ENCODE peak calls at places on chromosomes 3 and 15, in six cellular contexts. One of them, this sample, is unnamed.

GRCh38 chr3:59658236-59658635 is 608.4 kb upstream of the CFAP20DC start:
- DNase-seq in NCI-H2171 treated with DMSO at 0.1 percent for 48 hours: no peak
- DNase-seq in AG09309: no peak
- DNase-seq in NCI-H69: no peak
- DNase-seq in HepG2: no peak
- DNase-seq in T-helper 2 cell: no peak
- DNase-seq in this sample: no peak

GRCh38 chr15:92142242-92143232 is 251.1 kb upstream of the ST8SIA2 start:
- DNase-seq in T-helper 2 cell: no peak
- DNase-seq in HepG2: no peak
- DNase-seq in NCI-H69: no peak
- DNase-seq in AG09309: no peak
- DNase-seq in NCI-H2171 treated with DMSO at 0.1 percent for 48 hours: no peak
- DNase-seq in this sample: peak; percentile 59

GRCh38 chr3:88005066-88005465 is 53.7 kb downstream of the CGGBP1 start:
- DNase-seq in NCI-H69: peak; percentile 10
- DNase-seq in T-helper 2 cell: no peak
- DNase-seq in AG09309: no peak
- DNase-seq in NCI-H2171 treated with DMSO at 0.1 percent for 48 hours: no peak
- DNase-seq in HepG2: no peak
- DNase-seq in this sample: no peak

GRCh38 chr3:141279074-141279945 is 47.7 kb downstream of the PXYLP1 start:
- DNase-seq in T-helper 2 cell: no peak
- DNase-seq in NCI-H2171 treated with DMSO at 0.1 percent for 48 hours: peak; percentile 34
- DNase-seq in AG09309: no peak
- DNase-seq in NCI-H69: peak; percentile 34
- DNase-seq in HepG2: peak; percentile 23
- DNase-seq in this sample: no peak

GRCh38 chr3:154668187-154668586 is 238.2 kb upstream of the GPR149 start:
- DNase-seq in AG09309: no peak
- DNase-seq in T-helper 2 cell: no peak
- DNase-seq in HepG2: no peak
- DNase-seq in NCI-H69: no peak
- DNase-seq in NCI-H2171 treated with DMSO at 0.1 percent for 48 hours: no peak
- DNase-seq in this sample: no peak

GRCh38 chr15:45225506-45226273 is 26.3 kb upstream of the SLC28A2 start:
- DNase-seq in AG09309: no peak
- DNase-seq in NCI-H69: peak; percentile 7
- DNase-seq in HepG2: peak; percentile 16
- DNase-seq in T-helper 2 cell: no peak
- DNase-seq in NCI-H2171 treated with DMSO at 0.1 percent for 48 hours: no peak
- DNase-seq in this sample: no peak

GRCh38 chr3:53255775-53256703 is at the start of gene TKT:
- DNase-seq in NCI-H2171 treated with DMSO at 0.1 percent for 48 hours: peak; percentile 62
- DNase-seq in NCI-H69: peak; percentile 90
- DNase-seq in HepG2: peak; percentile 63
- DNase-seq in T-helper 2 cell: peak; percentile 76
- DNase-seq in AG09309: no peak
- DNase-seq in this sample: peak; percentile 54

GRCh38 chr3:51982838-51983577 is at the start of gene ACY1:
- DNase-seq in NCI-H2171 treated with DMSO at 0.1 percent for 48 hours: peak; percentile 26
- DNase-seq in T-helper 2 cell: peak; percentile 67
- DNase-seq in AG09309: peak; percentile 38
- DNase-seq in NCI-H69: peak; percentile 70
- DNase-seq in HepG2: peak; percentile 87
- DNase-seq in this sample: peak; percentile 78

GRCh38 chr3:172347895-172348680 is 100.2 kb downstream of the GHSR start:
- DNase-seq in NCI-H69: peak; percentile 78
- DNase-seq in HepG2: no peak
- DNase-seq in T-helper 2 cell: no peak
- DNase-seq in NCI-H2171 treated with DMSO at 0.1 percent for 48 hours: no peak
- DNase-seq in AG09309: no peak
- DNase-seq in this sample: no peak

GRCh38 chr15:78651007-78651406 is 10.0 kb upstream of the CHRNB4 start:
- DNase-seq in T-helper 2 cell: no peak
- DNase-seq in NCI-H69: no peak
- DNase-seq in NCI-H2171 treated with DMSO at 0.1 percent for 48 hours: no peak
- DNase-seq in AG09309: no peak
- DNase-seq in HepG2: no peak
- DNase-seq in this sample: no peak

GRCh38 chr3:145849115-145849514 is 311.9 kb downstream of the PLOD2 start:
- DNase-seq in AG09309: no peak
- DNase-seq in HepG2: no peak
- DNase-seq in NCI-H2171 treated with DMSO at 0.1 percent for 48 hours: no peak
- DNase-seq in T-helper 2 cell: no peak
- DNase-seq in NCI-H69: no peak
- DNase-seq in this sample: no peak

GRCh38 chr3:120765830-120766511 is 23.4 kb downstream of the GTF2E1 start:
- DNase-seq in NCI-H69: no peak
- DNase-seq in T-helper 2 cell: no peak
- DNase-seq in AG09309: no peak
- DNase-seq in HepG2: peak; percentile 10
- DNase-seq in NCI-H2171 treated with DMSO at 0.1 percent for 48 hours: no peak
- DNase-seq in this sample: no peak

GRCh38 chr3:47617061-47618010 is 38.7 kb upstream of the CSPG5 start:
- DNase-seq in AG09309: no peak
- DNase-seq in T-helper 2 cell: no peak
- DNase-seq in NCI-H2171 treated with DMSO at 0.1 percent for 48 hours: no peak
- DNase-seq in HepG2: peak; percentile 6
- DNase-seq in NCI-H69: no peak
- DNase-seq in this sample: no peak

GRCh38 chr3:195065142-195065863 is 205.7 kb downstream of the XXYLT1 start:
- DNase-seq in NCI-H69: no peak
- DNase-seq in HepG2: no peak
- DNase-seq in NCI-H2171 treated with DMSO at 0.1 percent for 48 hours: no peak
- DNase-seq in T-helper 2 cell: no peak
- DNase-seq in AG09309: no peak
- DNase-seq in this sample: no peak